ENCODE peak calls at places on chromosomes 2 and 18, in four cellular contexts. V is activated CD8-positive, alpha-beta memory T cell treated with anti-CD3 and anti-CD28 coated beads for 4 hours; F is activated T-cell treated with anti-CD3 and anti-CD28 coated beads, Interleukin-2, amount 50 U/mL, for 72 hours; E is fibroblast of lung. K is an unnamed sample.

GRCh38 chr2:132651115-132652099 is 18.6 kb downstream of the LYPD1 start:
- DNase-seq in V (no peak), F (no peak), E (peak; percentile 50), K (no peak)

GRCh38 chr2:75705921-75706320 is 4.8 kb downstream of the GCFC2 start:
- DNase-seq in V (no peak), F (no peak), E (peak; percentile 21), K (no peak)

GRCh38 chr2:69572640-69573039 is 70.9 kb downstream of the AAK1 start:
- DNase-seq in V (no peak), F (no peak), E (peak; percentile 32), K (no peak)

GRCh38 chr2:27977623-27978312 is 87.2 kb downstream of the BABAM2 start:
- DNase-seq in V (no peak), F (peak; percentile 67), E (peak; percentile 97), K (peak; percentile 91)

GRCh38 chr2:224111576-224111975 is 72.5 kb upstream of the SERPINE2 start:
- DNase-seq in V (no peak), F (no peak), E (peak; percentile 44), K (no peak)

GRCh38 chr18:53795061-53795460 is 429.4 kb downstream of the MBD2 start:
- DNase-seq in V (no peak), F (no peak), E (peak; percentile 38), K (no peak)

GRCh38 chr18:10936211-10937053 is 212.9 kb downstream of the PIEZO2 start:
- DNase-seq in V (no peak), F (no peak), E (no peak), K (no peak)

GRCh38 chr2:235563056-235563777 is 69.4 kb downstream of the AGAP1 start:
- DNase-seq in V (no peak), F (no peak), E (no peak), K (no peak)

GRCh38 chr18:34760444-34760843 is 50.3 kb downstream of the DTNA start:
- DNase-seq in V (no peak), F (no peak), E (no peak), K (no peak)